ENCODE peak calls at places on chromosome 22, in ten cellular contexts. One of them, this sample, is unnamed.

GRCh38 chr22:40216041-40216756 is 38.5 kb downstream of the TNRC6B start:
- DNase-seq in fibroblast of pulmonary artery: no peak
- DNase-seq in stimulated activated CD4-positive, alpha-beta T cell treated with anti-CD3 and anti-CD28 coated beads, TNF-alpha, amount 100 ng/mL, for 1 hour: no peak
- DNase-seq in nucleus accumbens: no peak
- DNase-seq in HL-60: peak; percentile 60
- DNase-seq in AG09309: no peak
- DNase-seq in caudate nucleus: no peak
- DNase-seq in activated T-cell treated with anti-CD3 and anti-CD28 coated beads for 4 hours: no peak
- DNase-seq in cardiac muscle cell: no peak
- DNase-seq in HEK293T: no peak
- DNase-seq in this sample: no peak

GRCh38 chr22:46071451-46072029 is 78.8 kb upstream of the PPARA start:
- DNase-seq in fibroblast of pulmonary artery: peak; percentile 96
- DNase-seq in stimulated activated CD4-positive, alpha-beta T cell treated with anti-CD3 and anti-CD28 coated beads, TNF-alpha, amount 100 ng/mL, for 1 hour: no peak
- DNase-seq in nucleus accumbens: peak; percentile 88
- DNase-seq in HL-60: peak; percentile 91
- DNase-seq in AG09309: peak; percentile 84
- DNase-seq in caudate nucleus: peak; percentile 86
- DNase-seq in activated T-cell treated with anti-CD3 and anti-CD28 coated beads for 4 hours: peak; percentile 46
- DNase-seq in cardiac muscle cell: peak; percentile 66
- DNase-seq in HEK293T: peak; percentile 56
- DNase-seq in this sample: no peak

GRCh38 chr22:24920029-24920428 is 26.5 kb downstream of the LHFPL7 start:
- DNase-seq in fibroblast of pulmonary artery: no peak
- DNase-seq in stimulated activated CD4-positive, alpha-beta T cell treated with anti-CD3 and anti-CD28 coated beads, TNF-alpha, amount 100 ng/mL, for 1 hour: no peak
- DNase-seq in nucleus accumbens: no peak
- DNase-seq in HL-60: no peak
- DNase-seq in AG09309: no peak
- DNase-seq in caudate nucleus: no peak
- DNase-seq in activated T-cell treated with anti-CD3 and anti-CD28 coated beads for 4 hours: no peak
- DNase-seq in cardiac muscle cell: no peak
- DNase-seq in HEK293T: no peak
- DNase-seq in this sample: no peak

GRCh38 chr22:24482586-24482985 is 12.5 kb upstream of the UPB1 start:
- DNase-seq in fibroblast of pulmonary artery: peak; percentile 78
- DNase-seq in stimulated activated CD4-positive, alpha-beta T cell treated with anti-CD3 and anti-CD28 coated beads, TNF-alpha, amount 100 ng/mL, for 1 hour: no peak
- DNase-seq in nucleus accumbens: no peak
- DNase-seq in HL-60: peak; percentile 61
- DNase-seq in AG09309: peak; percentile 79
- DNase-seq in caudate nucleus: no peak
- DNase-seq in activated T-cell treated with anti-CD3 and anti-CD28 coated beads for 4 hours: no peak
- DNase-seq in cardiac muscle cell: no peak
- DNase-seq in HEK293T: no peak
- DNase-seq in this sample: no peak

GRCh38 chr22:30266445-30267381 is at the start of gene OSM:
- DNase-seq in fibroblast of pulmonary artery: no peak
- DNase-seq in stimulated activated CD4-positive, alpha-beta T cell treated with anti-CD3 and anti-CD28 coated beads, TNF-alpha, amount 100 ng/mL, for 1 hour: no peak
- DNase-seq in nucleus accumbens: no peak
- DNase-seq in HL-60: peak; percentile 96
- DNase-seq in AG09309: no peak
- DNase-seq in caudate nucleus: no peak
- DNase-seq in activated T-cell treated with anti-CD3 and anti-CD28 coated beads for 4 hours: peak; percentile 45
- DNase-seq in cardiac muscle cell: no peak
- DNase-seq in HEK293T: no peak
- DNase-seq in this sample: no peak

GRCh38 chr22:42696331-42696967 is 24.2 kb downstream of the A4GALT start:
- DNase-seq in fibroblast of pulmonary artery: no peak
- DNase-seq in stimulated activated CD4-positive, alpha-beta T cell treated with anti-CD3 and anti-CD28 coated beads, TNF-alpha, amount 100 ng/mL, for 1 hour: no peak
- DNase-seq in nucleus accumbens: no peak
- DNase-seq in HL-60: no peak
- DNase-seq in AG09309: no peak
- DNase-seq in caudate nucleus: no peak
- DNase-seq in activated T-cell treated with anti-CD3 and anti-CD28 coated beads for 4 hours: no peak
- DNase-seq in cardiac muscle cell: no peak
- DNase-seq in HEK293T: no peak
- DNase-seq in this sample: no peak

GRCh38 chr22:37643225-37643847 is 3.9 kb downstream of the SH3BP1 start:
- DNase-seq in fibroblast of pulmonary artery: peak; percentile 76
- DNase-seq in stimulated activated CD4-positive, alpha-beta T cell treated with anti-CD3 and anti-CD28 coated beads, TNF-alpha, amount 100 ng/mL, for 1 hour: peak; percentile 69
- DNase-seq in nucleus accumbens: peak; percentile 74
- DNase-seq in HL-60: peak; percentile 85
- DNase-seq in AG09309: no peak
- DNase-seq in caudate nucleus: peak; percentile 68
- DNase-seq in activated T-cell treated with anti-CD3 and anti-CD28 coated beads for 4 hours: peak; percentile 88
- DNase-seq in cardiac muscle cell: peak; percentile 86
- DNase-seq in HEK293T: peak; percentile 93
- DNase-seq in this sample: no peak

GRCh38 chr22:36144886-36145541 is 15.5 kb downstream of the APOL3 start:
- DNase-seq in fibroblast of pulmonary artery: peak; percentile 88
- DNase-seq in stimulated activated CD4-positive, alpha-beta T cell treated with anti-CD3 and anti-CD28 coated beads, TNF-alpha, amount 100 ng/mL, for 1 hour: no peak
- DNase-seq in nucleus accumbens: peak; percentile 38
- DNase-seq in HL-60: peak; percentile 32
- DNase-seq in AG09309: peak; percentile 32
- DNase-seq in caudate nucleus: peak; percentile 23
- DNase-seq in activated T-cell treated with anti-CD3 and anti-CD28 coated beads for 4 hours: no peak
- DNase-seq in cardiac muscle cell: peak; percentile 80
- DNase-seq in HEK293T: peak; percentile 60
- DNase-seq in this sample: peak; percentile 39

GRCh38 chr22:38799265-38800002 is 5.5 kb upstream of the DNAL4 start:
- DNase-seq in fibroblast of pulmonary artery: peak; percentile 95
- DNase-seq in stimulated activated CD4-positive, alpha-beta T cell treated with anti-CD3 and anti-CD28 coated beads, TNF-alpha, amount 100 ng/mL, for 1 hour: no peak
- DNase-seq in nucleus accumbens: no peak
- DNase-seq in HL-60: no peak
- DNase-seq in AG09309: no peak
- DNase-seq in caudate nucleus: no peak
- DNase-seq in activated T-cell treated with anti-CD3 and anti-CD28 coated beads for 4 hours: no peak
- DNase-seq in cardiac muscle cell: no peak
- DNase-seq in HEK293T: no peak
- DNase-seq in this sample: no peak

GRCh38 chr22:21451545-21452520 is 15.4 kb upstream of the TMEM191C start:
- DNase-seq in fibroblast of pulmonary artery: no peak
- DNase-seq in stimulated activated CD4-positive, alpha-beta T cell treated with anti-CD3 and anti-CD28 coated beads, TNF-alpha, amount 100 ng/mL, for 1 hour: no peak
- DNase-seq in nucleus accumbens: no peak
- DNase-seq in HL-60: peak; percentile 0
- DNase-seq in AG09309: no peak
- DNase-seq in caudate nucleus: no peak
- DNase-seq in activated T-cell treated with anti-CD3 and anti-CD28 coated beads for 4 hours: no peak
- DNase-seq in cardiac muscle cell: no peak
- DNase-seq in HEK293T: no peak
- DNase-seq in this sample: no peak

GRCh38 chr22:46797355-46797754 is 34.9 kb downstream of the TBC1D22A start:
- DNase-seq in fibroblast of pulmonary artery: peak; percentile 51
- DNase-seq in stimulated activated CD4-positive, alpha-beta T cell treated with anti-CD3 and anti-CD28 coated beads, TNF-alpha, amount 100 ng/mL, for 1 hour: no peak
- DNase-seq in nucleus accumbens: no peak
- DNase-seq in HL-60: peak; percentile 18
- DNase-seq in AG09309: no peak
- DNase-seq in caudate nucleus: no peak
- DNase-seq in activated T-cell treated with anti-CD3 and anti-CD28 coated beads for 4 hours: no peak
- DNase-seq in cardiac muscle cell: peak; percentile 41
- DNase-seq in HEK293T: no peak
- DNase-seq in this sample: no peak

GRCh38 chr22:19896665-19897355 is 42.1 kb upstream of the GNB1L start:
- DNase-seq in fibroblast of pulmonary artery: no peak
- DNase-seq in stimulated activated CD4-positive, alpha-beta T cell treated with anti-CD3 and anti-CD28 coated beads, TNF-alpha, amount 100 ng/mL, for 1 hour: no peak
- DNase-seq in nucleus accumbens: no peak
- DNase-seq in HL-60: no peak
- DNase-seq in AG09309: no peak
- DNase-seq in caudate nucleus: no peak
- DNase-seq in activated T-cell treated with anti-CD3 and anti-CD28 coated beads for 4 hours: no peak
- DNase-seq in cardiac muscle cell: no peak
- DNase-seq in HEK293T: no peak
- DNase-seq in this sample: no peak

GRCh38 chr22:37283393-37283937 is 1.2 kb downstream of the CYTH4 start:
- DNase-seq in fibroblast of pulmonary artery: no peak
- DNase-seq in stimulated activated CD4-positive, alpha-beta T cell treated with anti-CD3 and anti-CD28 coated beads, TNF-alpha, amount 100 ng/mL, for 1 hour: peak; percentile 54
- DNase-seq in nucleus accumbens: no peak
- DNase-seq in HL-60: no peak
- DNase-seq in AG09309: no peak
- DNase-seq in caudate nucleus: no peak
- DNase-seq in activated T-cell treated with anti-CD3 and anti-CD28 coated beads for 4 hours: no peak
- DNase-seq in cardiac muscle cell: peak; percentile 34
- DNase-seq in HEK293T: no peak
- DNase-seq in this sample: peak; percentile 33

GRCh38 chr22:49446145-49446758 is 381.4 kb downstream of the BRD1 start:
- DNase-seq in fibroblast of pulmonary artery: no peak
- DNase-seq in stimulated activated CD4-positive, alpha-beta T cell treated with anti-CD3 and anti-CD28 coated beads, TNF-alpha, amount 100 ng/mL, for 1 hour: no peak
- DNase-seq in nucleus accumbens: no peak
- DNase-seq in HL-60: no peak
- DNase-seq in AG09309: no peak
- DNase-seq in caudate nucleus: no peak
- DNase-seq in activated T-cell treated with anti-CD3 and anti-CD28 coated beads for 4 hours: no peak
- DNase-seq in cardiac muscle cell: no peak
- DNase-seq in HEK293T: no peak
- DNase-seq in this sample: no peak

GRCh38 chr22:43159484-43160178 is 8.3 kb downstream of the TSPO start:
- DNase-seq in fibroblast of pulmonary artery: peak; percentile 20
- DNase-seq in stimulated activated CD4-positive, alpha-beta T cell treated with anti-CD3 and anti-CD28 coated beads, TNF-alpha, amount 100 ng/mL, for 1 hour: no peak
- DNase-seq in nucleus accumbens: no peak
- DNase-seq in HL-60: no peak
- DNase-seq in AG09309: no peak
- DNase-seq in caudate nucleus: no peak
- DNase-seq in activated T-cell treated with anti-CD3 and anti-CD28 coated beads for 4 hours: no peak
- DNase-seq in cardiac muscle cell: no peak
- DNase-seq in HEK293T: peak; percentile 69
- DNase-seq in this sample: no peak

This sample was measured in iPS DF 6.9.